ENCODE peak calls at places on chromosomes 12 and 14, in eight cellular contexts. X is endothelial cell; G is left lung; Y is MV-4-11; F is HCT116; B is globus pallidus; W is stimulated activated CD4-positive, alpha-beta T cell treated with anti-CD3 and anti-CD28 coated beads, Interleukin-2, amount 100 ng/mL, for 24 hours; R is HS-27A. N is an unnamed sample.

GRCh38 chr14:90850487-90850886 is 34.3 kb upstream of the TTC7B start:
- DNase-seq in W (no peak), G (no peak), X (peak; percentile 59), R (peak; percentile 35), Y (no peak), B (peak; percentile 26), F (peak; percentile 45), N (no peak)

GRCh38 chr12:19428261-19428660 is 11.0 kb upstream of the AEBP2 start:
- DNase-seq in W (no peak), Y (peak; percentile 97), G (no peak), R (no peak), X (no peak), F (no peak), B (no peak), N (no peak)

GRCh38 chr12:108310489-108310888 is 28.6 kb downstream of the CMKLR1 start:
- DNase-seq in B (no peak), X (no peak), R (no peak), G (no peak), Y (no peak), F (no peak), W (no peak), N (no peak)

GRCh38 chr14:75928587-75929230 is 53.1 kb downstream of the TGFB3 start:
- DNase-seq in X (no peak), R (no peak), F (no peak), B (no peak), Y (no peak), G (no peak), W (no peak), N (no peak)

GRCh38 chr12:105915997-105916697 is 222.6 kb downstream of the NUAK1 start:
- DNase-seq in W (no peak), G (no peak), B (no peak), R (no peak), F (no peak), Y (no peak), X (no peak), N (no peak)

GRCh38 chr14:21915814-21916213 is 242.2 kb upstream of the OR4E1 start:
- DNase-seq in B (no peak), R (no peak), F (no peak), Y (no peak), W (no peak), X (no peak), G (no peak), N (no peak)

GRCh38 chr12:121472150-121472905 is 72.4 kb downstream of the RNF34 start:
- DNase-seq in W (no peak), F (no peak), R (no peak), G (no peak), X (no peak), B (no peak), Y (no peak), N (no peak)

GRCh38 chr12:31832740-31833540 is 104.1 kb upstream of the AMN1 start:
- DNase-seq in R (no peak), X (no peak), G (no peak), B (peak; percentile 37), W (peak; percentile 24), Y (peak; percentile 98), F (no peak), N (no peak)

GRCh38 chr12:132719141-132719953 is 8.7 kb downstream of the PGAM5 start:
- DNase-seq in F (no peak), X (no peak), R (no peak), G (no peak), B (no peak), W (no peak), Y (no peak), N (no peak)

GRCh38 chr12:113136128-113136989 is 798 bp upstream of the RASAL1 start:
- DNase-seq in Y (peak; percentile 11), G (no peak), B (peak; percentile 90), X (no peak), R (no peak), F (peak; percentile 22), W (peak; percentile 59), N (peak; percentile 78)

N was measured in head of caudate nucleus.